ENCODE peak calls at places on chromosomes 16 and 17, in six cellular contexts. Z, L, C, N, J and V are unnamed samples.

GRCh38 chr17:32515677-32516383 is 29.0 kb downstream of the CDK5R1 start:
- DNase-seq in L (no peak), C (no peak), Z (no peak), N (no peak), J (no peak), V (no peak)

GRCh38 chr16:89366561-89367537 is 123.5 kb downstream of the ANKRD11 start:
- DNase-seq in N (no peak), C (no peak), Z (no peak), L (no peak), J (no peak), V (no peak)

GRCh38 chr16:11497329-11497805 is 89.4 kb downstream of the LITAF start:
- DNase-seq in Z (peak), C (no peak), J (peak), L (peak), N (peak), V (peak)

GRCh38 chr16:1469693-1470201 is 5.1 kb downstream of the CLCN7 start:
- DNase-seq in J (no peak), N (peak), C (no peak), Z (no peak), L (no peak), V (no peak)

GRCh38 chr17:67365762-67366192 is 600 bp downstream of the PSMD12 start:
- DNase-seq in J (no peak), L (no peak), C (no peak), Z (no peak), N (peak), V (no peak)

GRCh38 chr17:76191891-76192290 is 48.4 kb downstream of the RNF157 start:
- DNase-seq in C (no peak), L (no peak), N (no peak), J (no peak), Z (no peak), V (no peak)

GRCh38 chr17:80826955-80827645 is 164.5 kb upstream of the CHMP6 start:
- DNase-seq in J (no peak), N (peak), Z (peak), L (peak), C (no peak), V (no peak)

GRCh38 chr16:30032083-30032819 is 1.2 kb upstream of the TLCD3B start:
- DNase-seq in Z (peak), L (peak), C (peak), N (peak), J (no peak), V (peak)

GRCh38 chr16:70481929-70482536 is 27.6 kb downstream of the FCSK start:
- DNase-seq in Z (no peak), L (no peak), C (no peak), N (no peak), J (no peak), V (no peak)

GRCh38 chr17:40350410-40351184 is 13.9 kb downstream of the GJD3 start:
- DNase-seq in Z (no peak), N (no peak), C (no peak), L (no peak), J (no peak), V (peak)

GRCh38 chr16:82660078-82660645 is 33.4 kb downstream of the CDH13 start:
- DNase-seq in N (no peak), C (no peak), J (no peak), L (no peak), Z (no peak), V (no peak)

GRCh38 chr16:65319621-65320231 is 197.9 kb upstream of the CDH11 start:
- DNase-seq in C (no peak), N (no peak), J (no peak), L (no peak), Z (no peak), V (no peak)

GRCh38 chr17:50043290-50044148 is 12.4 kb upstream of the ITGA3 start:
- DNase-seq in J (no peak), N (no peak), Z (peak), C (no peak), L (no peak), V (peak)

GRCh38 chr17:15463363-15463762 is 4.1 kb downstream of the CDRT4 start:
- DNase-seq in J (no peak), N (no peak), C (no peak), L (peak), Z (peak), V (peak)

GRCh38 chr17:61403846-61404701 is 4.4 kb downstream of the TBX2 start:
- DNase-seq in C (no peak), L (no peak), Z (no peak), N (no peak), J (no peak), V (peak)

GRCh38 chr17:73823684-73824083 is 179.4 kb upstream of the SDK2 start:
- DNase-seq in N (no peak), L (no peak), J (no peak), C (no peak), Z (no peak), V (no peak)

GRCh38 chr16:85010931-85011845 is at the start of gene ZDHHC7:
- DNase-seq in Z (peak), L (peak), C (peak), J (no peak), N (peak), V (peak)

GRCh38 chr16:4200000-4200780 is 41.7 kb downstream of the SRL start:
- DNase-seq in Z (peak), N (peak), J (peak), C (peak), L (peak), V (peak)

GRCh38 chr17:35051183-35051578 is 12.3 kb downstream of the RFFL start:
- DNase-seq in L (no peak), Z (peak), J (no peak), N (peak), C (peak), V (no peak)

GRCh38 chr17:19723967-19724366 is 7.6 kb upstream of the SLC47A2 start:
- DNase-seq in J (no peak), Z (no peak), C (no peak), N (no peak), L (no peak), V (no peak)

GRCh38 chr16:62977876-62978275 is 941.6 kb upstream of the CDH8 start:
- DNase-seq in J (no peak), Z (no peak), C (no peak), L (no peak), N (no peak), V (no peak)

GRCh38 chr16:5769513-5769912 is 671.9 kb upstream of the EEF2KMT start:
- DNase-seq in Z (no peak), N (no peak), L (no peak), C (no peak), J (no peak), V (no peak)

GRCh38 chr17:17776889-17777288 is 59.9 kb downstream of the SREBF1 start:
- DNase-seq in N (no peak), J (no peak), Z (no peak), C (no peak), L (no peak), V (no peak)

DNA sequence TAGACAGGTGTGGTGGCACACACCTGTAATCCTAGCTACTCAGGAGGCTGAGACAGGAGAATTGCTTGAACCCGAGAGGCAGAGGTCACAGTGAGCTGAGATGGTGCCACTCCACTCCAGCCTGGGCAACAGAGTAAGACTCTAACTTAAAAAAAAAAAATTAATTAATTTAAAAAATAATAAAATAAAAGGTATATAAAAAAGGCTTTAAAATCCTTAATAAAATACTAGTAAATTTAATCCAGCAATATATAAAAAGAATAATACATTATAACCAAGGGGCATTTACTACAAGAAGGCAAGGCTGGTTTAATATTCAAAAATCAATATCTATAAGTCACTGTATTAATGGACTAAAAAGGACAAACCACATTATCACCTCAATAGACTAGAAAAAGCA is 44.8 kb upstream of the MNT start:
- DNase-seq in C (no peak), Z (no peak), L (no peak), N (no peak), J (no peak), V (no peak)
- TF ChIP-seq POLR2A in C (no peak), Z (no peak), L (no peak), N (no peak), J (no peak), V (no peak)

GRCh38 chr17:57949649-57950048 is 5.6 kb downstream of the CUEDC1 start:
- DNase-seq in J (no peak), L (no peak), C (no peak), Z (no peak), N (peak), V (no peak)

GRCh38 chr17:57946798-57947358 is 8.3 kb downstream of the CUEDC1 start:
- DNase-seq in N (peak), C (peak), L (peak), Z (no peak), J (no peak), V (peak)

GRCh38 chr17:57947369-57947768 is 7.8 kb downstream of the CUEDC1 start:
- DNase-seq in J (no peak), Z (no peak), L (no peak), C (no peak), N (no peak), V (no peak)

GRCh38 chr17:57948555-57949420 is 6.4 kb downstream of the CUEDC1 start:
- DNase-seq in J (no peak), Z (no peak), C (no peak), N (peak), L (no peak), V (no peak)

DNA sequence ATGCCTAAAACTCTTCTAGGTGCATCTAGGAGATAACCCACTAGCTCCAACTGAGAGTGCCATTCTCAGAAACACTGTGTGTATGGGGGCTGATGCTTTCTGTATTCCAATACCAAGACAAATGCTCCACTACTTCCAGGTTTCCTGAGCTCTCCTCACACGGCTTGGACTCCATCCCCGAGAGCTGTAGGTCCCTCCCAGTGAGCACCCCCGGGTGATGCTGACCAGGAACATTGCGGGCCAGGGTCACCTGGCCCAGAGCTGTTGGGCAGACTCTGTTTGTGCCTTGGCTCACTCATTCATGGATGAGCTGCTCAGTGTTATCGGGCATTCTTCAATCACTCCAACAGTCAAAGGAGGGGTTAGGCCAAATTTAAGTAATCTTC is 7.0 kb downstream of the CUEDC1 start:
- DNase-seq in Z (no peak), C (no peak), N (no peak), L (peak), J (no peak), V (no peak)
- H3K4me3 ChIP-seq in Z (no peak), C (no peak), N (no peak), L (no peak), J (no peak), V (no peak)

DNA sequence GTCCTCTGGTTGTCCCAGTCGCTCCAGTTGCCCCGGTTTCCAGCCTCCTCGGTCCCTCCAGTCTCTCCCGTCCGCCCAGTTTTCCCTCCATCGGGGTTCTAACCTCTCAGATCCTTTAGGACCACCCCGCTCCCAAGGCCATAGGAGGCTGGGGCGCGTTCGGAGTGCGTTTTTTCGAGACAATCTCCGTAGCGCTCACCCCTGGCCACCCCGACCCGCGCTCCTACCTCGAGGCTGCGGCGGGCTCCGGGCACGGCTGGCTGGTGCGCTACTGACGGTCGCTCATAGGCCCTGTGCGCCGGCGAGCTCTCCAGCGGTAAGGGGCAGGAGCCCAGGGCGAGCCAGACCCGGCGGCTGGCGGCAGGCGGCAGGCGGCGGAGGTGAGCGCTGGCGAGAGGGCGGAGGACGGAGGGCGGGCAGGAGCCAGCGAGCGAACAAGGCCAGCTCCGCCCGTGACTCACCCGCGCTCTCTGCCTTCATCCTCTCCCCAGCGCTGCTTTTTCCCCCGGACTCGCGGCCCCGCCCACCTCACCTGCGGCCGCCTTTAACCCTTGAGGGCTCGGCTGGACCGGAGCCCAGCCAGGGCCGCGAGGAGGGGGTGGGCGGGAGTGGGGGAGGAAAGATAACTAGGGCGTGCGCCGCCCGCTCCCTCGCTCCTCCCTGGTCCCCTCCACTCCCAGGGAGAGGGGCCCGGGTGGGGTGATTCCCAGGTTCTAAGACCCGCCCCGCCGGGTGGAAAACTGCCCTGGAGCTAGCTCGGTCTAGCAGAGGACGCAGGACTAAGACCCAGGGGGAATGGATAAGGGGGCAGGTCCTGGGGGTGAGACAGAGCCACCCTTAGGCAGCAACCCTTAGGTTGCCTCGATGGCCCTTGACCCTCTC is at the start of gene SP6:
- DNase-seq in C (peak), L (peak), Z (no peak), N (peak), J (no peak), V (peak)
- TF ChIP-seq POLR2A in C (peak), L (no peak), Z (no peak), N (no peak), J (no peak), V (no peak)

GRCh38 chr17:77858291-77859034 is 100.0 kb upstream of the TNRC6C start:
- DNase-seq in C (no peak), Z (no peak), J (no peak), L (no peak), N (no peak), V (no peak)

GRCh38 chr17:77857306-77857555 is 101.3 kb upstream of the TNRC6C start:
- DNase-seq in J (no peak), Z (no peak), C (no peak), N (no peak), L (no peak), V (no peak)

GRCh38 chr17:77857613-77858012 is 100.9 kb upstream of the TNRC6C start:
- DNase-seq in N (no peak), C (no peak), J (no peak), L (no peak), Z (no peak), V (no peak)

GRCh38 chr17:77859411-77859810 is 99.1 kb upstream of the TNRC6C start:
- DNase-seq in Z (no peak), J (no peak), N (no peak), C (no peak), L (no peak), V (no peak)

GRCh38 chr17:77859035-77859360 is 99.5 kb upstream of the TNRC6C start:
- DNase-seq in J (no peak), Z (no peak), L (no peak), C (no peak), N (no peak), V (no peak)
- H3K4me3 ChIP-seq in J (no peak), Z (no peak), L (no peak), C (no peak), N (no peak), V (no peak)

GRCh38 chr16:24037335-24037734 is 201.6 kb downstream of the PRKCB start:
- DNase-seq in L (no peak), J (no peak), N (no peak), C (no peak), Z (no peak), V (no peak)

GRCh38 chr16:24036614-24037013 is 200.8 kb downstream of the PRKCB start:
- DNase-seq in Z (peak), N (peak), L (no peak), J (no peak), C (peak), V (no peak)

GRCh38 chr16:24036038-24036543 is 200.3 kb downstream of the PRKCB start:
- DNase-seq in C (no peak), J (no peak), N (no peak), Z (no peak), L (no peak), V (no peak)

DNA sequence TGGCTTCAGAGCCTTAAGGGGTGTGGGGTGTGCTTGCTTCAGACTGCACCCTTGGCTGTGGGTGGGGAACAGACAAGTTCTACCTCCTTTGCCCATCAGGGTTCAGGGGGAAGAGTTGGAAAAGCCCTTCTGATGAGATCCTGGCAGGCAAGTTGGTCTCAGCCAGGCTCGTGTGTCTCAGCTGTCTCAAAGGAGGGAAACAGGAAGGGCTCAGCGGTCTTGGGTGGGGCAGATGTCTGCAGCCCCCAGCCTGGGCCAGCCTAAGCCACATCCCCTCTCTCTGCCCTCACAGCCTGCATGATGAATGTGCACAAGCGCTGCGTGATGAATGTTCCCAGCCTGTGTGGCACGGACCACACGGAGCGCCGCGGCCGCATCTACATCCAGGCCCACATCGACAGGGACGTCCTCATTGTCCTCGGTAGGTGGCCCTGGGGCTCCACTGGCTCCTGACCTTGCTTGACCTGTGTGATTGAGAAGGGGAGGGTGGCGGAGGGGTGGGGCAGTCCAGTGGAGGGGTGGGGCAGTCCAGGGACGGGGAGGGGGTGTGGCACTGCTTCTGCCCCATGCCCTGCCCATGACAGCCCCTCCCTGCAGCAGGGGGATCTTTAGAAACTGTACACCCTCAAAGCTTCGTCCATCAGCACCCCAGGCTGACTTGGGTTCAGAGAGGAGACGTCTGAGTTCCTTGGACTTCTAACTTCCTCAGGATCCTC is 199.5 kb downstream of the PRKCB start:
- DNase-seq in L (no peak), Z (no peak), N (no peak), C (peak), J (no peak), V (no peak)
- TF ChIP-seq POLR2A in L (no peak), Z (no peak), N (no peak), C (no peak), J (no peak), V (no peak)